ENCODE peak calls at places on chromosomes 7 and 10, in six cellular contexts. Q is heart left ventricle; T is left lung; P is CMK; V is CD8-positive, alpha-beta memory T cell; F is stimulated activated CD4-positive, alpha-beta T cell treated with anti-CD3 and anti-CD28 coated beads, Interleukin-4, amount 100 ng/mL, for 1 hour. Y is an unnamed sample.

GRCh38 chr10:103855424-103855823 is at the start of gene SH3PXD2A:
- DNase-seq in Q (peak), T (no peak), P (no peak), V (no peak), F (peak), Y (peak)

GRCh38 chr10:123394382-123394781 is 240.2 kb downstream of the BUB3 start:
- DNase-seq in Q (no peak), T (no peak), P (no peak), V (no peak), F (no peak), Y (no peak)

GRCh38 chr7:19177269-19177668 is 32.0 kb upstream of the FERD3L start:
- DNase-seq in Q (no peak), T (no peak), P (no peak), V (no peak), F (no peak), Y (no peak)

GRCh38 chr10:2972216-2972615 is 95.1 kb upstream of the PFKP start:
- DNase-seq in Q (no peak), T (no peak), P (no peak), V (no peak), F (no peak), Y (no peak)

GRCh38 chr7:33243319-33243881 is 114.0 kb downstream of the BBS9 start:
- DNase-seq in Q (no peak), T (no peak), P (no peak), V (no peak), F (no peak), Y (no peak)

GRCh38 chr10:182441-183201 is 47.4 kb downstream of the ZMYND11 start:
- DNase-seq in Q (no peak), T (no peak), P (no peak), V (no peak), F (no peak), Y (no peak)

GRCh38 chr7:84258628-84259027 is 64.0 kb upstream of the SEMA3A start:
- DNase-seq in Q (no peak), T (no peak), P (no peak), V (no peak), F (no peak), Y (no peak)

GRCh38 chr10:104329754-104330153 is 8.5 kb downstream of the ITPRIP start:
- DNase-seq in Q (no peak), T (no peak), P (no peak), V (no peak), F (no peak), Y (no peak)

GRCh38 chr10:75281980-75282379 is 46.2 kb upstream of the COMTD1 start:
- DNase-seq in Q (no peak), T (no peak), P (no peak), V (no peak), F (no peak), Y (no peak)

GRCh38 chr10:63375859-63376258 is 89.9 kb downstream of the JMJD1C start:
- DNase-seq in Q (no peak), T (no peak), P (no peak), V (no peak), F (no peak), Y (no peak)

GRCh38 chr7:29968683-29969457 is 20.7 kb downstream of the SCRN1 start:
- DNase-seq in Q (no peak), T (no peak), P (no peak), V (no peak), F (no peak), Y (no peak)

GRCh38 chr7:27066148-27066547 is 29.7 kb downstream of the HOXA1 start:
- DNase-seq in Q (no peak), T (no peak), P (no peak), V (no peak), F (no peak), Y (no peak)

GRCh38 chr7:18408461-18408860 is 87.1 kb upstream of the HDAC9 start:
- DNase-seq in Q (no peak), T (no peak), P (no peak), V (no peak), F (no peak), Y (no peak)

GRCh38 chr7:131605280-131605878 is 49.0 kb upstream of the PODXL start:
- DNase-seq in Q (no peak), T (no peak), P (no peak), V (no peak), F (no peak), Y (no peak)

GRCh38 chr10:62540389-62540788 is 166.2 kb downstream of the ZNF365 start:
- DNase-seq in Q (no peak), T (no peak), P (no peak), V (no peak), F (no peak), Y (no peak)

GRCh38 chr7:14821757-14822480 is 80.6 kb downstream of the DGKB start:
- DNase-seq in Q (no peak), T (no peak), P (no peak), V (no peak), F (no peak), Y (no peak)

GRCh38 chr7:143040209-143040710 is 11.9 kb upstream of the OR6V1 start:
- DNase-seq in Q (no peak), T (no peak), P (no peak), V (no peak), F (no peak), Y (no peak)

GRCh38 chr10:29131952-29132820 is 156.7 kb upstream of the LYZL1 start:
- DNase-seq in Q (peak), T (peak), P (peak), V (no peak), F (no peak), Y (no peak)

GRCh38 chr10:73782749-73783085 is 869 bp downstream of the CHCHD1 start:
- DNase-seq in Q (no peak), T (no peak), P (no peak), V (no peak), F (no peak), Y (no peak)

GRCh38 chr7:94698275-94698674 is 42.3 kb upstream of the SGCE start:
- DNase-seq in Q (no peak), T (no peak), P (no peak), V (no peak), F (no peak), Y (no peak)